ENCODE peak calls at places on chromosomes 12 and 14, in five cellular contexts. One of them, this sample, is unnamed. For H3K27me3, H3K36me3 and H3K4me1, the result is how much of the 10 kb centered on the place peaks cover.

GRCh38 chr14:61335876-61336275 is 14.5 kb downstream of the PRKCH start:
- DNase-seq in iPS DF 6.9: no peak
- DNase-seq in cardiac muscle cell: no peak
- DNase-seq in HAP-1: no peak
- DNase-seq in pancreas: no peak
- DNase-seq in this sample: no peak

GRCh38 chr12:12281134-12281533 is 14.3 kb upstream of the LRP6 start:
- DNase-seq in cardiac muscle cell: no peak
- DNase-seq in pancreas: no peak
- DNase-seq in HAP-1: no peak
- DNase-seq in iPS DF 6.9: no peak
- DNase-seq in this sample: no peak

GRCh38 chr12:53798575-53798974 is 46.8 kb upstream of the CISTR start:
- DNase-seq in cardiac muscle cell: no peak
- DNase-seq in HAP-1: no peak
- DNase-seq in pancreas: no peak
- DNase-seq in iPS DF 6.9: no peak
- DNase-seq in this sample: peak

GRCh38 chr14:32197919-32198318 is 3.9 kb upstream of the RNU6-7 start:
- DNase-seq in pancreas: no peak
- DNase-seq in HAP-1: no peak
- DNase-seq in iPS DF 6.9: no peak
- DNase-seq in cardiac muscle cell: no peak
- DNase-seq in this sample: no peak

GRCh38 chr12:117646595-117646994 is 285.2 kb upstream of the NOS1 start:
- DNase-seq in HAP-1: no peak
- DNase-seq in iPS DF 6.9: no peak
- DNase-seq in cardiac muscle cell: no peak
- DNase-seq in pancreas: no peak
- DNase-seq in this sample: peak

GRCh38 chr14:20412422-20412821 is 879 bp downstream of the TEP1 start:
- DNase-seq in pancreas: no peak
- DNase-seq in HAP-1: no peak
- DNase-seq in iPS DF 6.9: no peak
- DNase-seq in cardiac muscle cell: no peak
- DNase-seq in this sample: peak

GRCh38 chr14:50044040-50044651 is 72.2 kb downstream of the VCPKMT start:
- DNase-seq in iPS DF 6.9: no peak
- DNase-seq in cardiac muscle cell: no peak
- DNase-seq in HAP-1: no peak
- DNase-seq in pancreas: no peak
- DNase-seq in this sample: no peak

GRCh38 chr12:51669996-51670395 is 79.0 kb downstream of the SCN8A start:
- DNase-seq in iPS DF 6.9: no peak
- DNase-seq in pancreas: no peak
- DNase-seq in cardiac muscle cell: no peak
- DNase-seq in HAP-1: no peak
- DNase-seq in this sample: no peak

GRCh38 chr12:94123127-94123526 is 25.2 kb upstream of the PLXNC1 start:
- DNase-seq in pancreas: no peak
- DNase-seq in HAP-1: no peak
- DNase-seq in cardiac muscle cell: no peak
- DNase-seq in iPS DF 6.9: no peak
- DNase-seq in this sample: no peak

GRCh38 chr12:94126067-94126466 is 22.3 kb upstream of the PLXNC1 start:
- DNase-seq in HAP-1: no peak
- DNase-seq in cardiac muscle cell: no peak
- DNase-seq in pancreas: no peak
- DNase-seq in iPS DF 6.9: no peak
- DNase-seq in this sample: no peak

GRCh38 chr12:94127239-94128131 is 20.9 kb upstream of the PLXNC1 start:
- DNase-seq in iPS DF 6.9: no peak
- DNase-seq in pancreas: no peak
- DNase-seq in HAP-1: no peak
- DNase-seq in cardiac muscle cell: no peak
- DNase-seq in this sample: no peak
- H3K27me3 ChIP-seq in iPS DF 6.9: under half
- H3K27me3 ChIP-seq in pancreas: under half
- H3K27me3 ChIP-seq in HAP-1: under half
- H3K27me3 ChIP-seq in cardiac muscle cell: under half
- H3K27me3 ChIP-seq in this sample: under half

GRCh38 chr14:92385561-92385960 is 62.6 kb downstream of the SLC24A4 start:
- DNase-seq in pancreas: no peak
- DNase-seq in HAP-1: no peak
- DNase-seq in cardiac muscle cell: no peak
- DNase-seq in iPS DF 6.9: no peak
- DNase-seq in this sample: no peak
- H3K36me3 ChIP-seq in pancreas: under half
- H3K36me3 ChIP-seq in HAP-1: under half
- H3K36me3 ChIP-seq in cardiac muscle cell: under half
- H3K36me3 ChIP-seq in iPS DF 6.9: under half
- H3K36me3 ChIP-seq in this sample: under half

GRCh38 chr12:46266382-46266791 is 2.5 kb downstream of the SLC38A1 start:
- DNase-seq in cardiac muscle cell: no peak
- DNase-seq in HAP-1: peak
- DNase-seq in pancreas: no peak
- DNase-seq in iPS DF 6.9: no peak
- DNase-seq in this sample: peak
- H3K4me1 ChIP-seq in cardiac muscle cell: half or more
- H3K4me1 ChIP-seq in HAP-1: half or more
- H3K4me1 ChIP-seq in pancreas: under half
- H3K4me1 ChIP-seq in iPS DF 6.9: under half
- H3K4me1 ChIP-seq in this sample: under half

GRCh38 chr14:104388631-104389325 is 190.8 kb upstream of the C14orf180 start:
- DNase-seq in HAP-1: no peak
- DNase-seq in iPS DF 6.9: no peak
- DNase-seq in pancreas: no peak
- DNase-seq in cardiac muscle cell: no peak
- DNase-seq in this sample: peak
- H3K27me3 ChIP-seq in HAP-1: under half
- H3K27me3 ChIP-seq in iPS DF 6.9: under half
- H3K27me3 ChIP-seq in pancreas: under half
- H3K27me3 ChIP-seq in cardiac muscle cell: under half
- H3K27me3 ChIP-seq in this sample: under half

This sample was measured in SJCRH30.